ENCODE peak calls at places on chromosomes 7 and 10, in eight cellular contexts. V, C, F, J, N, R, K and T are unnamed samples.

GRCh38 chr7:40437936-40438634 is 303.3 kb downstream of the SUGCT start:
- DNase-seq in V (no peak), C (no peak), F (peak), J (no peak), N (no peak), R (peak), K (no peak), T (no peak)

GRCh38 chr10:122282253-122282671 is 11.2 kb downstream of the BTBD16 start:
- DNase-seq in V (no peak), C (no peak), F (peak), J (no peak), N (peak), R (peak), K (no peak), T (peak)

GRCh38 chr7:38424750-38425463 is 151.5 kb upstream of the TARP start:
- DNase-seq in V (no peak), C (no peak), F (peak), J (no peak), N (no peak), R (peak), K (no peak), T (peak)

GRCh38 chr10:78654047-78654590 is 414.6 kb upstream of the ZMIZ1 start:
- DNase-seq in V (no peak), C (no peak), F (no peak), J (no peak), N (no peak), R (no peak), K (no peak), T (no peak)

GRCh38 chr10:810351-810846 is 120.9 kb upstream of the DIP2C start:
- DNase-seq in V (peak), C (no peak), F (peak), J (no peak), N (no peak), R (peak), K (no peak), T (peak)

GRCh38 chr10:120598377-120598776 is 141.3 kb downstream of the PLPP4 start:
- DNase-seq in V (no peak), C (no peak), F (no peak), J (no peak), N (no peak), R (no peak), K (no peak), T (no peak)

GRCh38 chr10:114995468-114995867 is 57.5 kb downstream of the TRUB1 start:
- DNase-seq in V (no peak), C (no peak), F (no peak), J (no peak), N (no peak), R (peak), K (no peak), T (no peak)

GRCh38 chr7:90266808-90267207 is 21.8 kb downstream of the CFAP69 start:
- DNase-seq in V (no peak), C (no peak), F (peak), J (no peak), N (no peak), R (peak), K (no peak), T (peak)

GRCh38 chr10:120505056-120505455 is 48.0 kb downstream of the PLPP4 start:
- DNase-seq in V (no peak), C (no peak), F (no peak), J (no peak), N (no peak), R (no peak), K (no peak), T (no peak)

GRCh38 chr7:123923599-123923998 is 1.4 kb upstream of the SPAM1 start:
- DNase-seq in V (no peak), C (no peak), F (no peak), J (no peak), N (no peak), R (no peak), K (no peak), T (no peak)

GRCh38 chr10:12846718-12847117 is 154.8 kb downstream of the CCDC3 start:
- DNase-seq in V (no peak), C (no peak), F (peak), J (no peak), N (no peak), R (peak), K (no peak), T (peak)

GRCh38 chr10:88592425-88592824 is 5.9 kb downstream of the LIPJ start:
- DNase-seq in V (no peak), C (no peak), F (no peak), J (no peak), N (no peak), R (no peak), K (no peak), T (peak)

GRCh38 chr7:132580717-132581285 is 4.5 kb upstream of the PLXNA4 start:
- DNase-seq in V (peak), C (peak), F (peak), J (peak), N (peak), R (peak), K (peak), T (peak)

GRCh38 chr10:122297583-122297982 is 26.5 kb downstream of the BTBD16 start:
- DNase-seq in V (no peak), C (no peak), F (no peak), J (no peak), N (no peak), R (no peak), K (no peak), T (no peak)

GRCh38 chr7:41503438-41503837 is 199.5 kb downstream of the INHBA start:
- DNase-seq in V (no peak), C (no peak), F (peak), J (no peak), N (no peak), R (peak), K (no peak), T (peak)

GRCh38 chr7:106054971-106055370 is 57.1 kb downstream of the SYPL1 start:
- DNase-seq in V (no peak), C (no peak), F (no peak), J (no peak), N (no peak), R (no peak), K (no peak), T (no peak)

GRCh38 chr10:79031723-79032122 is 37.0 kb upstream of the ZMIZ1 start:
- DNase-seq in V (no peak), C (no peak), F (no peak), J (no peak), N (peak), R (no peak), K (no peak), T (no peak)

GRCh38 chr7:74275401-74275881 is 13.8 kb upstream of the CLIP2 start:
- DNase-seq in V (no peak), C (no peak), F (no peak), J (no peak), N (no peak), R (no peak), K (no peak), T (no peak)

GRCh38 chr7:138338361-138338760 is 121.7 kb upstream of the TRIM24 start:
- DNase-seq in V (no peak), C (no peak), F (peak), J (peak), N (no peak), R (no peak), K (peak), T (peak)

GRCh38 chr7:4043988-4044387 is 638.1 kb upstream of the FOXK1 start:
- DNase-seq in V (no peak), C (no peak), F (no peak), J (no peak), N (no peak), R (no peak), K (no peak), T (no peak)

GRCh38 chr7:66460921-66461361 is 167.7 kb upstream of the KCTD7 start:
- DNase-seq in V (no peak), C (no peak), F (no peak), J (no peak), N (no peak), R (no peak), K (no peak), T (no peak)

GRCh38 chr10:69801434-69802315 is at the start of gene COL13A1:
- DNase-seq in V (peak), C (peak), F (peak), J (peak), N (peak), R (peak), K (peak), T (peak)

GRCh38 chr7:86966920-86967319 is 92.5 kb downstream of the ELAPOR2 start:
- DNase-seq in V (no peak), C (no peak), F (no peak), J (no peak), N (no peak), R (no peak), K (no peak), T (no peak)

GRCh38 chr7:73891178-73891885 is 30.4 kb downstream of the TMEM270 start:
- DNase-seq in V (peak), C (no peak), F (no peak), J (no peak), N (peak), R (peak), K (no peak), T (no peak)

DNA sequence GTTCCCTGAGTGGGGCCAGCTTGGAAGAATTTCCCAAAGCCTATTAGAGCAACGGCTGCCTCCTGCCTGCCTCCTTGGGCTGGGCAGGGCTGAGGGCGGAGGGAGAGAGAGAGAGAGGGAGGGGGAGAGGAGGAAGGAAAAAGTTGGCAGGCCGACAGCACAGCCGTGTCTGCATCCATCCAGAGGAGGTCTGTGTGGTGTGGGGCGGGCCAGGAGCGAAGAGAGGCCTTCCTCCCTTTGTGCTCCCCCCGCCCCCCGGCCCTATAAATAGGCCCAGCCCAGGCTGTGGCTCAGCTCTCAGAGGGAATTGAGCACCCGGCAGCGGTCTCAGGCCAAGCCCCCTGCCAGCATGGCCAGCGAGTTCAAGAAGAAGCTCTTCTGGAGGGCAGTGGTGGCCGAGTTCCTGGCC is at the start of gene AQP1:
- DNase-seq in V (peak), C (no peak), F (peak), J (peak), N (peak), R (no peak), K (peak), T (peak)
- H3K4me3 ChIP-seq in V (no peak), C (peak), F (no peak), J (peak), N (peak), R (no peak), K (peak), T (no peak)

GRCh38 chr10:44965104-44965503 is 5.5 kb downstream of the RASSF4 start:
- DNase-seq in V (no peak), C (no peak), F (no peak), J (no peak), N (no peak), R (no peak), K (no peak), T (no peak)

GRCh38 chr10:44963772-44964633 is 4.4 kb downstream of the RASSF4 start:
- DNase-seq in V (peak), C (peak), F (no peak), J (peak), N (peak), R (no peak), K (peak), T (no peak)

GRCh38 chr10:44961231-44961571 is 1.6 kb downstream of the RASSF4 start:
- DNase-seq in V (no peak), C (no peak), F (no peak), J (no peak), N (no peak), R (no peak), K (no peak), T (no peak)

GRCh38 chr10:44961931-44962750 is 2.5 kb downstream of the RASSF4 start:
- DNase-seq in V (no peak), C (no peak), F (no peak), J (no peak), N (no peak), R (no peak), K (no peak), T (no peak)

GRCh38 chr10:44962870-44963738 is 3.5 kb downstream of the RASSF4 start:
- DNase-seq in V (no peak), C (peak), F (no peak), J (no peak), N (no peak), R (no peak), K (peak), T (no peak)
- H3K4me3 ChIP-seq in V (no peak), C (peak), F (no peak), J (peak), N (peak), R (no peak), K (no peak), T (no peak)

DNA sequence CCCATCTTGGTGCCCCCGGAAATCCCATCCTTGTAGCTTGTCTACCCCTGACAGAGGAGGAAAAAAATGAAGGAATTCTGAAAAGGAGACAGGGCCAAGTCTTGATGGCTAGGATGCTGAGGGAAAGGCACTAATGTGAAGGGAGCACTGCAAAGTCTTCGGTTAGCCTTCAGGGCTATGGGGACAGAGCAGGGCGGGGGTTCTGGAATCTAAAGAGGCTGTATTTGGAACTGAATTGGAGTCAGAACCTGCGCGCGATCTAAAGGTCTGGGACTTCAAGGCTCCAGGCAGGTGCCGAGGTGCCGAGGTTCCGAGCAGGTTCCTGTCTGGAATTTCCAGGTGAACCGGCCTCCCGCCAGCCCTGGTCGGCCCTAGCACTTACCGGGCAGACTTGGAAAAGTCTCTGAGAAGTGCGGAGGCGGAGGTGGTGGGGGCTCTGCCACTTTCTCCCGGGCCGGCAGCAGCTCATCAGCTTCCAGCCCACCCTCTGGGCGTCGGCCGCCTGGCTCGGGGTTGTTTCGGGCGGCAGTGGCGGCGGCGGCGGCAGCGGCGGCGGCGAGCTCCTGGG is 781 bp downstream of the GBX1 start:
- DNase-seq in V (no peak), C (no peak), F (no peak), J (no peak), N (no peak), R (no peak), K (no peak), T (no peak)
- H3K4me3 ChIP-seq in V (peak), C (peak), F (no peak), J (peak), N (peak), R (no peak), K (peak), T (no peak)

GRCh38 chr7:55571534-55572377 is 546 bp downstream of the VOPP1 start:
- DNase-seq in V (peak), C (no peak), F (peak), J (peak), N (peak), R (peak), K (peak), T (peak)

GRCh38 chr7:55570939-55571338 is 1.4 kb downstream of the VOPP1 start:
- DNase-seq in V (no peak), C (no peak), F (peak), J (no peak), N (no peak), R (peak), K (no peak), T (peak)

GRCh38 chr7:55569797-55570196 is 2.5 kb downstream of the VOPP1 start:
- DNase-seq in V (no peak), C (no peak), F (no peak), J (no peak), N (no peak), R (no peak), K (no peak), T (no peak)

GRCh38 chr7:55569269-55569663 is 3.0 kb downstream of the VOPP1 start:
- DNase-seq in V (no peak), C (no peak), F (no peak), J (no peak), N (no peak), R (no peak), K (no peak), T (no peak)

DNA sequence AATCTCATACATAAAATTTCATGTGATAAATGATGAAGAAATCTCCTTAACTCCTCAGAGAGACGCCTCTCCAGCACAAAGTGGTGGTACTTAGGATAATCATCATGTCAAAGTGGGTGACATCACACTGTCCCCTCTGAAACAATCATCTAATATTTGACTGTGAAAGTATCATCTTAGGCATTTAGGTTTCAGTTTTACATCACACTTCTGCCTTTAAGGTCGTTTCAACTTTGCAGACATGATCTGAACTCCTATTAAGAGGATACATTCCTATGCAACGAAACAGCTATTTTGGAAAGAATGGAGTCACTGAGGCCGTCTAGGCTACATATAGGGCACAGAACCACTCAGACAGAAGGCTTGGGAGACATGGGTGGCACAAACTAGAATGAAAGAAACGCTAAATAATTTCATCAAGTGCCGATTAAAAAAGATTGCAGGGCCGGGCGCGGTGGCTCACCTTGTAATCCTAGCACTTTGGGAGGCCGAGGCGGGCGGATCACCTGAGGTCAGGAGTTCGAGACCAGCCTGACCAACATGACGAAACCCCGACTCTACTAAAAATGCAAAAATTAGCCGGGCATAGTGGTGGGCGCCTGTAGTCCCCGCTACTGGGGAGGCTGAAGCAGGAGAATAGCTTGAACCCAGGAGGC is 2.0 kb downstream of the VOPP1 start:
- DNase-seq in V (no peak), C (no peak), F (no peak), J (no peak), N (no peak), R (no peak), K (no peak), T (peak)
- H3K4me3 ChIP-seq in V (no peak), C (no peak), F (peak), J (peak), N (peak), R (no peak), K (no peak), T (peak)

DNA sequence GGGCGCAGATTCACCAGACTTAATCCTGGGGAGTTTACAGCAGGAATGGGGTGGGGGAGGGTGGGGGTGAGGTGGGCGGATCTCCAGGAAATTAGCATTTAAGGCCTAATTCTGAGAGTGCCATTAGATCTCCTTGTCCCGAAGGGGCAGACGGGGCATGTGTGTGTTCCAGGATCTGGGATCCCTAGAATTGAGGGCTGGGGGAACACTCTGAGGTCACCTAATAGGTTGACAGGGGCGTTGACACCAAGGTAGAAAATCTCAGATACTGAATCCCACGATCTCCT is 9.4 kb upstream of the EPHB4 start:
- DNase-seq in V (no peak), C (no peak), F (no peak), J (no peak), N (no peak), R (no peak), K (no peak), T (no peak)
- H3K4me3 ChIP-seq in V (no peak), C (peak), F (peak), J (peak), N (peak), R (no peak), K (peak), T (no peak)

DNA sequence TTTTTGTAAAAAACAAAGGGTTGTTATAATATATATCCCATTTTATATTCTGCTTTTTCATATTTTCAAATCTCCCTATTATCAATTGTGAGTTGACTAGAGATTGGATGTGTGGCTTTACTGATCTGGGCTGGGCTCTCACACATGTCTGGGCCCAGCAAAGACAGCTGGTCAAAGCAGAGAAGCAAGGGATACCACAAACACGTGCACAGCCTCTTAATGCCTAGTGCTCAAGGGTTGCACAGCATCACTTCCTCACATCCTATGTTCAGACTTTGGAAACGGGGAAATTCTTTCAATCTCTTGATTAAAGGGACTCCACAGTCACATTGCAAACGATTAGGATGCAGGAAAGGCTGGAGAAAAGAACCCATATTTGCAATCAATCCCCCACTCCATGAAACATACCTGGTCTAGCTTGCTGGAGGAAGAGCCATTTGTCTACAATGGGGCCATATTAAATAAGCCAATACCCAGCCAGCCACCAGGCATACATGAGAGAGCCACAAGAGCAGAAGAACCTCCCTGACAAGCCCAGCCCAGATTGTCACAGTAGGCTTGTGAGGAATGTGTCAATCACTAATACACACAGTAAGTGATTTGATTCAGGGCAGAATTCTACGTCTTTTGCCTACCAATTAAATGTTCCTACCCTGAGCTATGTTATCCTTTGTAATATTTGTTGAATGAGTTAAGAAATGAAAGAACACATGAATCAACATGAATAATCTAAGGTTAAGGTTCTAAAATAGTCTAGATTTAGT is 431.2 kb downstream of the TNS3 start:
- DNase-seq in V (no peak), C (no peak), F (no peak), J (no peak), N (no peak), R (no peak), K (no peak), T (no peak)
- H3K4me3 ChIP-seq in V (no peak), C (no peak), F (no peak), J (no peak), N (no peak), R (no peak), K (no peak), T (no peak)

GRCh38 chr7:497946-498655 is 21.5 kb downstream of the PDGFA start:
- DNase-seq in V (no peak), C (no peak), F (no peak), J (peak), N (no peak), R (no peak), K (peak), T (no peak)
- H3K4me3 ChIP-seq in V (no peak), C (no peak), F (no peak), J (no peak), N (no peak), R (no peak), K (no peak), T (no peak)

DNA sequence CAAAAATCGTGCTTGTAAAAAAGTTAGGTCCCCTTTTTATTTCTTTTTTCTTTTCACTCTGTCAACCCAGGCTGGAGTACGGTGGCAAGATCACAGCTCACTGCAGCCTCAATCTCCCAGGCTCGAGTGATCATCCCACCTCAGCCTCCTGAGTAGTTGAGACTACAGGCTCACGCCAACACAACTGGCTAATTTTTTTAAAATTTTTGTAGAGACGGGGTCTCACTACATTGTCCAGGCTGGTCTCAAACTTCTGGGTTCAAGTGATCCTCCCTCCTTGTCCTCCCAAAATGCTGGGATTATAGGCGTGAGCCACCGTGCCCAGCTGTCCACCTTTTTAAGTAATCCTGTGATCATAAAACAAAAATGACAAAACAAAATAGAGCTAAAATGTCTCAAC is 19.4 kb upstream of the ARHGAP12 start:
- DNase-seq in V (no peak), C (no peak), F (no peak), J (no peak), N (no peak), R (no peak), K (no peak), T (no peak)
- H3K4me3 ChIP-seq in V (no peak), C (no peak), F (no peak), J (no peak), N (peak), R (no peak), K (no peak), T (no peak)